ENCODE peak calls at places on chromosome 2, in four cellular contexts. M is activated CD4-positive, alpha-beta T cell treated with anti-CD3 and anti-CD28 coated beads, Interleukin-2, amount 50 U/mL, for 1 hour; X is H54; Y is stimulated activated CD4-positive, alpha-beta T cell treated with anti-CD3 and anti-CD28 coated beads, Interleukin-4, amount 100 ng/mL, for 24 hours. D is an unnamed sample.

GRCh38 chr2:2747797-2748301 is 416.8 kb upstream of the MYT1L start:
- DNase-seq in M (no peak), X (no peak), Y (no peak), D (no peak)

GRCh38 chr2:108573070-108573469 is 38.8 kb downstream of the LIMS1 start:
- DNase-seq in M (no peak), X (no peak), Y (no peak), D (no peak)

GRCh38 chr2:103459302-103459701 is 697.5 kb downstream of the TMEM182 start:
- DNase-seq in M (no peak), X (no peak), Y (no peak), D (no peak)

GRCh38 chr2:47899915-47900314 is 6.4 kb downstream of the FBXO11 start:
- DNase-seq in M (no peak), X (no peak), Y (no peak), D (no peak)

GRCh38 chr2:166351319-166351718 is 24.4 kb downstream of the SCN9A start:
- DNase-seq in M (no peak), X (no peak), Y (no peak), D (no peak)

GRCh38 chr2:236743623-236744280 is 174.1 kb downstream of the ACKR3 start:
- DNase-seq in M (no peak), X (no peak), Y (no peak), D (no peak)

GRCh38 chr2:38267270-38267925 is 109.7 kb downstream of the ATL2 start:
- DNase-seq in M (no peak), X (no peak), Y (no peak), D (no peak)

GRCh38 chr2:239273280-239274234 is 127.3 kb downstream of the HDAC4 start:
- DNase-seq in M (no peak), X (no peak), Y (no peak), D (no peak)

GRCh38 chr2:60502123-60502522 is 51.3 kb downstream of the BCL11A start:
- DNase-seq in M (no peak), X (no peak), Y (no peak), D (no peak)

GRCh38 chr2:135952891-135953290 is 32.5 kb downstream of the DARS1 start:
- DNase-seq in M (no peak), X (no peak), Y (no peak), D (no peak)

D was measured in HTR-8/SVneo.